ENCODE peak calls at places on chromosome 1, in ten cellular contexts. A is IMR-90; E is CD4-positive, alpha-beta memory T cell; X is GM23338; M is A549; K is neural progenitor cell; V is SJSA1; U is Karpas-422; D is CD4-positive, CD25-positive, alpha-beta regulatory T cell; J is CD8-positive, alpha-beta T cell. I is an unnamed sample. For H3K4me1, the result is how much of the 10 kb centered on the place peaks cover.

GRCh38 chr1:229836324-229836723 is 210.3 kb downstream of the URB2 start:
- DNase-seq in M (no peak), V (no peak), D (no peak), E (no peak), A (no peak), J (no peak), U (peak), X (no peak), K (no peak), I (no peak)

GRCh38 chr1:153387001-153387400 is 3.9 kb downstream of the S100A8 start:
- DNase-seq in E (no peak), K (no peak), M (no peak), J (peak), A (no peak), V (no peak), X (no peak), U (no peak), D (no peak), I (no peak)

GRCh38 chr1:94004924-94005323 is 95.7 kb upstream of the GCLM start:
- DNase-seq in V (no peak), D (no peak), J (no peak), M (no peak), X (no peak), K (no peak), U (no peak), A (peak), E (no peak), I (no peak)

GRCh38 chr1:207698822-207699483 is 52.9 kb upstream of the CD46 start:
- DNase-seq in E (no peak), K (peak), J (peak), X (peak), V (peak), D (no peak), U (peak), A (peak), M (no peak), I (peak)

GRCh38 chr1:51190996-51191395 is 45.1 kb upstream of the RNF11 start:
- DNase-seq in A (no peak), K (no peak), U (no peak), X (no peak), D (no peak), M (no peak), E (no peak), J (no peak), V (no peak), I (no peak)

GRCh38 chr1:68624233-68624632 is 127.4 kb upstream of the DEPDC1 start:
- DNase-seq in M (peak), D (no peak), A (peak), X (peak), E (no peak), U (no peak), K (peak), V (peak), J (no peak), I (no peak)

GRCh38 chr1:108200627-108201106 is 524 bp upstream of the SLC25A24 start:
- DNase-seq in A (peak), D (peak), K (peak), M (peak), E (peak), J (peak), U (peak), V (peak), X (peak), I (peak)

GRCh38 chr1:160247053-160247452 is 15.3 kb downstream of the DCAF8 start:
- DNase-seq in V (no peak), J (no peak), X (no peak), D (no peak), E (no peak), M (no peak), U (no peak), K (no peak), A (no peak), I (no peak)

GRCh38 chr1:206041640-206042039 is 11.3 kb upstream of the RHEX start:
- DNase-seq in E (no peak), M (no peak), V (no peak), J (no peak), D (no peak), X (peak), A (no peak), K (peak), U (no peak), I (no peak)

GRCh38 chr1:173405758-173406344 is 71.3 kb upstream of the PRDX6 start:
- DNase-seq in J (no peak), U (no peak), A (peak), E (no peak), D (no peak), X (no peak), M (no peak), V (no peak), K (no peak), I (no peak)

GRCh38 chr1:150149490-150150453 is at the start of gene PLEKHO1:
- DNase-seq in X (peak), M (peak), E (peak), U (peak), A (peak), V (peak), D (peak), J (peak), K (peak), I (peak)

GRCh38 chr1:66478116-66478515 is 55.8 kb upstream of the SGIP1 start:
- DNase-seq in D (no peak), E (no peak), U (no peak), M (peak), J (no peak), A (peak), K (no peak), V (peak), X (no peak), I (no peak)

GRCh38 chr1:230863449-230863848 is 4.9 kb downstream of the C1orf198 start:
- DNase-seq in A (no peak), K (no peak), J (no peak), E (no peak), X (peak), U (no peak), V (no peak), D (no peak), M (no peak), I (no peak)

GRCh38 chr1:62588000-62588399 is 9.3 kb upstream of the ANGPTL3 start:
- DNase-seq in V (peak), J (no peak), U (no peak), M (no peak), X (no peak), E (no peak), K (no peak), A (peak), D (no peak), I (no peak)

GRCh38 chr1:236705771-236706565 is 19.7 kb downstream of the ACTN2 start:
- DNase-seq in E (no peak), V (no peak), A (no peak), D (no peak), M (no peak), J (no peak), X (no peak), U (no peak), K (no peak), I (no peak)

GRCh38 chr1:76084029-76084627 is 9.6 kb downstream of the ST6GALNAC3 start:
- DNase-seq in U (no peak), V (no peak), D (no peak), K (no peak), X (no peak), A (no peak), J (no peak), M (no peak), E (no peak), I (no peak)

GRCh38 chr1:158390342-158390741 is 8.9 kb downstream of the OR10T2 start:
- DNase-seq in U (no peak), K (no peak), D (no peak), X (no peak), M (no peak), E (no peak), V (no peak), J (no peak), A (no peak), I (no peak)

GRCh38 chr1:116161390-116161789 is 50.2 kb downstream of the MAB21L3 start:
- DNase-seq in U (no peak), K (no peak), V (no peak), A (no peak), X (no peak), E (no peak), D (no peak), M (no peak), J (no peak), I (no peak)

GRCh38 chr1:171381866-171382210 is 67.9 kb downstream of the FMO4 start:
- DNase-seq in U (no peak), V (no peak), D (no peak), M (no peak), X (no peak), K (no peak), J (no peak), A (no peak), E (no peak), I (no peak)

GRCh38 chr1:220742520-220742919 is 5.6 kb upstream of the MTARC2 start:
- DNase-seq in U (no peak), E (no peak), M (no peak), D (no peak), X (no peak), J (no peak), K (no peak), A (no peak), V (no peak), I (no peak)

GRCh38 chr1:47688161-47688560 is 250.3 kb downstream of the FOXD2 start:
- DNase-seq in D (no peak), A (no peak), V (peak), E (no peak), K (no peak), M (no peak), J (peak), U (no peak), X (peak), I (no peak)

GRCh38 chr1:93566227-93566626 is 115.4 kb downstream of the BCAR3 start:
- DNase-seq in J (no peak), U (no peak), V (no peak), K (no peak), D (no peak), A (no peak), E (no peak), M (no peak), X (no peak), I (no peak)

GRCh38 chr1:248823517-248824001 is 2.2 kb downstream of the SH3BP5L start:
- DNase-seq in J (peak), E (no peak), D (no peak), X (no peak), M (no peak), K (no peak), A (peak), V (peak), U (no peak), I (no peak)

GRCh38 chr1:95169544-95169943 is 52.4 kb downstream of the TLCD4 start:
- DNase-seq in V (no peak), U (no peak), J (no peak), A (no peak), K (no peak), E (no peak), D (no peak), X (no peak), M (peak), I (no peak)

GRCh38 chr1:97726386-97726785 is 194.4 kb downstream of the DPYD start:
- DNase-seq in E (no peak), D (no peak), X (no peak), K (no peak), A (peak), M (no peak), J (no peak), V (no peak), U (no peak), I (no peak)

GRCh38 chr1:44208216-44208615 is 5.1 kb upstream of the DMAP1 start:
- DNase-seq in A (no peak), E (no peak), X (no peak), D (no peak), M (no peak), J (no peak), V (no peak), K (no peak), U (no peak), I (no peak)

DNA sequence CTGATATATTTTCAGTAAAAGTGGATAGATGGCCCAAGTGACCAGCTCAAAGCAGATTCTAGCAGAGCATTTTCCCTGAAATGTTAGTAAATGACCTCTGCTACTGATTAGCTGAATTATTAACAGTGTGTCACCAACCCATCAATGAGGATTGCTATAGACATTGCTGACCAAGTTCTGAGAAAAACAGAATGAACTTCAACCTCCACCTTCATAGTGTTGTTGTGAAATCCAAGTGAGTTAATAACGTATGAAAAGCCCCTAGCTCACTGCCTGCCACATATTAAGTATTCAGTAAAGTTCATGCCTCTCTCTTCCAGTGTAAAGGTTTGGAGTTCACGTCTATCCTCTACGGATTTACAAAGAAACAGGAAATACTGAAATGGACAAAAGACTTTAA is 15.8 kb downstream of the PLPP3 start:
- DNase-seq in M (no peak), K (no peak), D (no peak), J (no peak), A (no peak), U (no peak), X (no peak), E (no peak), V (no peak), I (no peak)
- H3K4me1 ChIP-seq in M (under half), K (half or more), D (under half), J (under half), A (under half), U (under half), X (half or more), E (under half), V (under half), I (under half)

GRCh38 chr1:203410117-203410900 is 59.4 kb upstream of the FMOD start:
- DNase-seq in V (no peak), X (no peak), A (no peak), K (no peak), D (no peak), J (no peak), U (peak), E (no peak), M (no peak), I (no peak)
- H3K4me1 ChIP-seq in V (under half), X (under half), A (under half), K (under half), D (under half), J (under half), U (under half), E (under half), M (under half), I (under half)

DNA sequence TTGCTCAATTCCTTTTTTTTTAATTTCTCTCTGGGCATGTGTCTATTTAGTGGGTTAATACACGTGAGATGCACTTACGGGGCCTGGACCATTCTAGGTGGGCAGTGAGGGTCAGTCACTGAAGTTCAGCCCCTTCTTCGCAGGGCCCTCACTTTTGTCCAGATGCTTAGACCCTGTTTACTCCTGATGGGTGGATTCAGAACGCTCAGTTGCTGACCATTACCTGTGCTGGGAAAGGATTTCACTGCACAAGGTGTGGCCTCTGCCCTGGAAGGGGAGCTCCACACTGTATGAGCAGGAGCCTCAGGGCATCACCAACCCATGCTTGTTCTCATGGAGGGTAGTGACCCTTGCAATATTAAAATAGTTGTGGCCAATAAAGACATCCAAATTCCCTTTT is 4.5 kb downstream of the PRAMEF12 start:
- DNase-seq in U (no peak), E (no peak), J (no peak), A (no peak), M (no peak), V (no peak), D (no peak), K (no peak), X (no peak), I (no peak)
- H3K4me1 ChIP-seq in U (under half), E (under half), J (under half), A (under half), M (under half), V (under half), D (under half), K (under half), X (under half), I (under half)

DNA sequence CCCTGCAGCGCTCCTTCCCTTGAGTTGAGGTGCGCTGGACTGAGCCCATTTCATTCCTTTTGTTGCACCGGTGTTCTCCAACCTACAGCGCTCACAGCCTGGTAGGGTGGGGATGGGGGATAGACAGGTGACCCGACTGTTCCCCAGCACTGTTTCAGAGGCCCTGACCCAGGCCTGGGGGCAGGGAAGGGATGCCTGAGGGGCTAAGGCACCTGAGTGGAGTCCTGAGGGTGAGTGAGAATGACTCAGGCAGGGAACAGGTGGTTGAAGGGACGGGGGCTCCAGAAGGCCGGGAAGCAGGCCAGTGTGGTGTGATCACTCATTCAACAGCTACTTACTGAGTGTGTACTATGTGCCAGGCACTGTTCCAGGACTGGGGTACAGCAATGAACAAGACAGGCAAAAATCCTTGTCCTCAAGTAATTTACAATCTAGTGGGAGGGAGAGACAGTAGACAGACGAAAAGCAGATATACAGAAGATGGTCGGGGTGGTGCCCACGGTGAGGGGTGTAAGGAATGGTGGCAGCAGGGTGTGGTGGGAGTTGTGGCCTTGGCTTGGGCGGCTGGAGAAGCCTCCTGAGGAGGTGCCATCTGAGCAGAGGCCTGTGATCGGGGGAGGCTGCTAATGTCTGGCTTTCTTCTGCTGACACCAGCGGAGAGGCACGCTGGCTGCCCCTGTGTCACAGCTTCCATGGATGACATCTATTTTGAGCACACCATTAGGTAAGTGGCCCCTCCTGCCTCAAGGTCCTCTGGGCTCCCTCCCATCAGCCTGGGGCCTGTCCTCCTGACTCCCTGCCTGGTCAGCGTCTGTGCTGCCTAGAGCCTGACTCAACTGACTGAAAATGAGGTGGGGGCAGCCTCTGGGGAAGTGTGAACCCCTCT is 37.4 kb downstream of the ACOT11 start:
- DNase-seq in D (no peak), K (no peak), M (no peak), E (no peak), J (no peak), U (no peak), X (no peak), V (no peak), A (peak), I (no peak)
- H3K4me1 ChIP-seq in D (under half), K (under half), M (under half), E (under half), J (under half), U (under half), X (under half), V (under half), A (under half), I (under half)

GRCh38 chr1:17538428-17539130 is 919 bp upstream of the ARHGEF10L start:
- DNase-seq in E (no peak), U (no peak), K (peak), J (no peak), V (peak), A (peak), X (peak), D (no peak), M (no peak), I (peak)
- H3K4me1 ChIP-seq in E (under half), U (under half), K (under half), J (under half), V (under half), A (under half), X (under half), D (under half), M (under half), I (under half)

GRCh38 chr1:56509713-56510641 is 69.4 kb downstream of the PLPP3 start:
- DNase-seq in M (no peak), U (no peak), D (no peak), J (no peak), A (no peak), K (peak), X (peak), E (no peak), V (no peak), I (no peak)
- H3K4me1 ChIP-seq in M (under half), U (under half), D (under half), J (under half), A (under half), K (under half), X (under half), E (under half), V (under half), I (under half)

GRCh38 chr1:235264327-235264726 is 63.7 kb downstream of the ARID4B start:
- DNase-seq in M (no peak), A (no peak), U (no peak), X (no peak), E (no peak), K (no peak), V (no peak), J (no peak), D (no peak), I (no peak)

GRCh38 chr1:235262539-235262938 is 65.4 kb downstream of the ARID4B start:
- DNase-seq in E (no peak), X (no peak), D (no peak), M (no peak), U (no peak), A (no peak), J (no peak), K (no peak), V (no peak), I (no peak)

GRCh38 chr1:235259133-235259778 is 68.7 kb downstream of the ARID4B start:
- DNase-seq in U (no peak), K (no peak), D (no peak), M (no peak), X (no peak), A (no peak), J (no peak), E (no peak), V (no peak), I (no peak)

GRCh38 chr1:235266325-235266724 is 61.7 kb downstream of the ARID4B start:
- DNase-seq in M (no peak), X (peak), V (no peak), A (no peak), U (no peak), K (no peak), J (no peak), E (no peak), D (no peak), I (no peak)

GRCh38 chr1:235261243-235261642 is 66.7 kb downstream of the ARID4B start:
- DNase-seq in E (no peak), D (no peak), U (no peak), A (no peak), X (no peak), K (no peak), J (no peak), M (no peak), V (no peak), I (no peak)
- H3K4me1 ChIP-seq in E (half or more), D (half or more), U (under half), A (under half), X (under half), K (under half), J (half or more), M (under half), V (under half), I (under half)

I was measured in HAP-1.